ENCODE peak calls at places on chromosomes 2 and 18, in ten cellular contexts. B, A, X, I, S, W, P, C, H and D are unnamed samples.

GRCh38 chr18:21163647-21164625 is 52.3 kb upstream of the ROCK1 start:
- DNase-seq in P (no peak), W (peak), S (no peak), B (peak), C (no peak), A (no peak), H (no peak), X (no peak), I (no peak), D (no peak)

GRCh38 chr18:60905699-60906098 is 427.5 kb upstream of the CDH20 start:
- DNase-seq in I (no peak), A (no peak), X (no peak), H (no peak), S (no peak), W (no peak), P (no peak), B (peak), C (no peak), D (no peak)

GRCh38 chr2:127381762-127382161 is 6.0 kb downstream of the MAP3K2 start:
- DNase-seq in A (no peak), S (no peak), I (no peak), P (no peak), C (no peak), X (no peak), B (no peak), W (no peak), H (no peak), D (no peak)

GRCh38 chr2:177314722-177315264 is 50.3 kb upstream of the NFE2L2 start:
- DNase-seq in A (no peak), X (peak), W (no peak), P (no peak), I (peak), S (no peak), C (no peak), B (no peak), H (peak), D (no peak)

GRCh38 chr2:171999125-171999524 is 628 bp upstream of the METAP1D start:
- DNase-seq in P (peak), B (peak), C (no peak), X (no peak), H (no peak), I (no peak), A (no peak), W (no peak), S (no peak), D (no peak)

GRCh38 chr2:85744771-85745601 is 8.8 kb upstream of the ATOH8 start:
- DNase-seq in I (no peak), B (no peak), S (no peak), X (no peak), H (no peak), P (no peak), A (no peak), W (peak), C (peak), D (no peak)

GRCh38 chr2:19299032-19299431 is 59.4 kb downstream of the OSR1 start:
- DNase-seq in B (no peak), X (no peak), C (no peak), P (no peak), H (no peak), W (no peak), I (no peak), S (no peak), A (no peak), D (no peak)

GRCh38 chr2:44941551-44942234 is at the start of gene SIX3:
- DNase-seq in H (peak), W (no peak), I (no peak), S (peak), C (no peak), A (no peak), B (peak), X (no peak), P (no peak), D (peak)